ENCODE peak calls at places on chromosomes 2 and 18, in eight cellular contexts. K is mucosa of descending colon, J is astrocyte of the spinal cord, F is upper lobe of right lung, S is cardiac muscle cell, C is PC-3, U is endothelial cell, G is AG04449. P is an unnamed sample.
A peak's percentile ranks its signal among the peaks of the same experiment; 100 is the strongest.

GRCh38 chr2:119683717-119684443 is 4.9 kb downstream of the TMEM177 start:
- DNase-seq in J (peak; percentile 27), F (no peak), C (no peak), K (no peak), U (no peak), S (no peak), G (no peak), P (peak; percentile 33)

GRCh38 chr2:182980652-182981051 is 57.6 kb downstream of the NCKAP1 start:
- DNase-seq in U (no peak), F (no peak), G (no peak), C (no peak), J (no peak), K (no peak), S (no peak), P (no peak)

GRCh38 chr2:184767059-184767458 is 168.7 kb downstream of the ZNF804A start:
- DNase-seq in G (no peak), C (no peak), S (no peak), U (no peak), K (no peak), J (no peak), F (no peak), P (no peak)

GRCh38 chr2:76958749-76959148 is 563.4 kb downstream of the LRRTM4 start:
- DNase-seq in G (no peak), U (peak; percentile 47), K (no peak), J (peak; percentile 6), F (no peak), S (peak; percentile 76), C (peak; percentile 10), P (no peak)

GRCh38 chr18:70415823-70416488 is 127.1 kb downstream of the SOCS6 start:
- DNase-seq in G (no peak), C (peak; percentile 77), K (peak; percentile 55), F (no peak), J (no peak), U (no peak), S (no peak), P (peak; percentile 62)

GRCh38 chr2:8203354-8203753 is 478.5 kb upstream of the ID2 start:
- DNase-seq in C (no peak), J (no peak), G (no peak), K (no peak), F (no peak), U (no peak), S (no peak), P (no peak)

GRCh38 chr2:96164459-96165184 is 19.4 kb upstream of the DUSP2 start:
- DNase-seq in J (no peak), K (peak; percentile 76), U (no peak), F (no peak), G (no peak), S (no peak), C (no peak), P (no peak)

GRCh38 chr2:96927420-96928171 is 57.7 kb upstream of the SEMA4C start:
- DNase-seq in G (no peak), K (peak; percentile 38), J (no peak), S (no peak), F (peak; percentile 80), U (no peak), C (peak; percentile 59), P (no peak)

GRCh38 chr2:45000921-45001628 is 8.2 kb downstream of the SIX2 start:
- DNase-seq in S (peak; percentile 59), J (no peak), K (no peak), F (no peak), C (no peak), U (peak; percentile 57), G (no peak), P (peak; percentile 68)

GRCh38 chr2:238285653-238286082 is 2.7 kb downstream of the PER2 start:
- DNase-seq in F (peak; percentile 81), J (peak; percentile 96), U (peak; percentile 46), S (no peak), G (peak; percentile 44), C (peak; percentile 95), K (peak; percentile 75), P (no peak)

GRCh38 chr18:657311-657997 is at the start of gene TYMS:
- DNase-seq in F (peak; percentile 74), U (peak; percentile 61), J (peak; percentile 48), K (peak; percentile 75), G (no peak), C (peak; percentile 84), S (peak; percentile 79), P (peak; percentile 67)

GRCh38 chr2:231398585-231398984 is 3.1 kb downstream of the B3GNT7 start:
- DNase-seq in S (no peak), K (no peak), G (no peak), C (no peak), J (no peak), U (no peak), F (no peak), P (no peak)

GRCh38 chr2:232341061-232341738 is 37.4 kb upstream of the ALPP start:
- DNase-seq in G (no peak), J (no peak), C (peak; percentile 5), U (no peak), K (no peak), S (no peak), F (peak; percentile 18), P (peak; percentile 10)

GRCh38 chr2:149383340-149383739 is 53.0 kb downstream of the LYPD6 start:
- DNase-seq in C (peak; percentile 23), F (no peak), G (peak; percentile 79), J (peak; percentile 74), S (no peak), K (no peak), U (no peak), P (no peak)

GRCh38 chr18:7457276-7457675 is 109.8 kb upstream of the PTPRM start:
- DNase-seq in G (no peak), S (no peak), F (no peak), C (no peak), K (no peak), J (no peak), U (no peak), P (no peak)

GRCh38 chr2:188695953-188696352 is 278.2 kb upstream of the COL3A1 start:
- DNase-seq in C (peak; percentile 78), G (peak; percentile 41), U (no peak), K (no peak), S (no peak), J (peak; percentile 93), F (no peak), P (no peak)

GRCh38 chr2:71615769-71616730 is 162.7 kb downstream of the DYSF start:
- DNase-seq in C (no peak), S (no peak), K (no peak), U (no peak), F (peak; percentile 30), G (no peak), J (no peak), P (no peak)

GRCh38 chr2:120134263-120134662 is 88.9 kb downstream of the TMEM185B start:
- DNase-seq in J (peak; percentile 98), K (no peak), U (no peak), S (no peak), C (peak; percentile 99), F (no peak), G (peak; percentile 71), P (no peak)

GRCh38 chr2:11248-11941 is 34.9 kb downstream of the FAM110C start:
- DNase-seq in F (peak; percentile 89), J (peak; percentile 55), U (peak; percentile 78), K (peak; percentile 81), S (no peak), C (peak; percentile 28), G (no peak), P (peak; percentile 89)

GRCh38 chr2:71379086-71379485 is 47.5 kb downstream of the ZNF638 start:
- DNase-seq in K (no peak), G (peak; percentile 21), S (no peak), U (no peak), J (peak; percentile 85), F (no peak), C (peak; percentile 62), P (no peak)

GRCh38 chr2:240166761-240167587 is 26.5 kb upstream of the OTOS start:
- DNase-seq in S (no peak), K (no peak), C (no peak), F (peak; percentile 54), G (no peak), J (no peak), U (no peak), P (no peak)

GRCh38 chr2:44817673-44818335 is 123.7 kb upstream of the SIX3 start:
- DNase-seq in U (no peak), F (no peak), J (no peak), S (no peak), G (no peak), K (no peak), C (no peak), P (no peak)

DNA sequence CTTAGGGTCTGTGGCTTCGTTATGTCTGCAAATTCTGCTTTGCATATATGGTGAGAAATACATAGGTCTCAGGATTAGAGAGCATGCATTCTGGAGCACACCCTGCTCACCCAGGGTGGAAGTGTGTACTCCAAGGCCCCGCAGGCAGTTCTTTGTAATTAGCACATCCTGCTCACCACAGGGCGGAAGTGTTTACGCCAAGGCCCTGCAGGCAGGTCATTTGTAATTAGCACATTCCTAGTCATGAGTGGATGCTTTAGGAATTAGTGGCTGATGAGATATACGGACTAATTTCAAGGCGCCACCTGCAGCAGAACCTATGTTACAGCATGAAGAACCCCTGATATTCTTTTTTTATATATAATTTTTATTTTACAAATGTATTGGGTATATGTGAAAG is 4.2 kb downstream of the ALLC start:
- DNase-seq in U (no peak), K (no peak), F (peak; percentile 21), G (no peak), C (no peak), S (no peak), J (no peak), P (no peak)
- TF ChIP-seq CTCF in U (no peak), K (no peak), F (no peak), G (no peak), C (no peak), S (no peak), J (no peak), P (no peak)

GRCh38 chr2:130767408-130767775 is 12.1 kb downstream of the AMER3 start:
- DNase-seq in F (no peak), G (no peak), C (no peak), U (no peak), S (no peak), K (no peak), J (no peak), P (no peak)
- TF ChIP-seq CTCF in F (no peak), G (no peak), C (peak; percentile 17), U (no peak), S (no peak), K (no peak), J (no peak), P (no peak)

GRCh38 chr2:83191316-83191715 is 1267.8 kb downstream of the SUCLG1 start:
- DNase-seq in F (no peak), C (no peak), U (no peak), J (no peak), K (no peak), G (peak; percentile 2), S (no peak), P (no peak)

DNA sequence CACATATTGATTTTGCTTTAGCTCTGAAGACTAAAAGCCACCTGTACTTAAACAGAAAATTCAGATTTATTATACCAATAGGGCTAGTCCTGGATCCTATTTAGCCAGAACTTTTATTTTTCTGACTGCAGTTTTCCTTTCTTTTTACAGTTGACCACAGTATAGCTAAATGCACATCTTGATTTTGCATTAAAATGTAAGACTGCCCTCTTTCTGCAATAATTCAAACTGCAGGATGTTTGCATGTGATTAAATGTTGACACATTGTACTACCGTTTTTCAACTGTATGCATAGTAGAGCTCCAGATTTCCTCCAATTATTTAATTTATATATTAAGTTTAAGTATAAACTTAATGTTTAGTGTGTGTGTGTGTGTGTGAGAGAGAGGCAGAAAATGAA is 1262.9 kb downstream of the SUCLG1 start:
- DNase-seq in U (no peak), S (peak; percentile 46), F (no peak), G (peak; percentile 5), C (peak; percentile 73), K (no peak), J (peak; percentile 44), P (no peak)
- TF ChIP-seq CTCF in U (peak; percentile 70), S (peak; percentile 57), F (peak; percentile 56), G (peak; percentile 53), C (peak; percentile 78), K (no peak), J (peak; percentile 48), P (peak; percentile 60)

GRCh38 chr2:158530829-158531228 is 74.1 kb downstream of the PKP4 start:
- DNase-seq in F (no peak), G (no peak), S (no peak), K (no peak), J (no peak), C (no peak), U (no peak), P (no peak)
- TF ChIP-seq CTCF in F (no peak), G (no peak), S (no peak), K (no peak), J (no peak), C (peak; percentile 23), U (no peak), P (no peak)

P was measured in glutamatergic neuron.